ENCODE peak calls at places on chromosomes 7 and 10, in five cellular contexts. B, Q, J, O and A are unnamed samples.

GRCh38 chr10:17655567-17656146 is 11.7 kb downstream of the STAM start:
- DNase-seq in B (peak), Q (no peak), J (no peak), O (no peak), A (no peak)

GRCh38 chr10:58264780-58265179 is 2.9 kb downstream of the IPMK start:
- DNase-seq in B (no peak), Q (no peak), J (no peak), O (no peak), A (no peak)

GRCh38 chr10:71270301-71270777 is 48.7 kb upstream of the SLC29A3 start:
- DNase-seq in B (peak), Q (no peak), J (peak), O (no peak), A (peak)

GRCh38 chr7:31083205-31083801 is 31.2 kb downstream of the ADCYAP1R1 start:
- DNase-seq in B (no peak), Q (no peak), J (no peak), O (no peak), A (no peak)

GRCh38 chr7:83060218-83060617 is 102.5 kb downstream of the PCLO start:
- DNase-seq in B (no peak), Q (no peak), J (no peak), O (no peak), A (no peak)

GRCh38 chr10:48399056-48399541 is 92.6 kb downstream of the MAPK8 start:
- DNase-seq in B (peak), Q (no peak), J (no peak), O (no peak), A (no peak)

GRCh38 chr7:138842111-138842510 is 44.1 kb upstream of the ATP6V0A4 start:
- DNase-seq in B (peak), Q (no peak), J (no peak), O (no peak), A (peak)

GRCh38 chr10:43237128-43237527 is 29.7 kb downstream of the RASGEF1A start:
- DNase-seq in B (no peak), Q (no peak), J (peak), O (peak), A (no peak)

GRCh38 chr10:70786799-70787415 is 1.7 kb upstream of the TBATA start:
- DNase-seq in B (peak), Q (no peak), J (no peak), O (no peak), A (peak)

GRCh38 chr7:132162745-132163144 is 413.5 kb downstream of the PLXNA4 start:
- DNase-seq in B (no peak), Q (no peak), J (no peak), O (no peak), A (no peak)

GRCh38 chr7:91137447-91137846 is 126.8 kb upstream of the FZD1 start:
- DNase-seq in B (peak), Q (no peak), J (no peak), O (no peak), A (no peak)

GRCh38 chr10:77967611-77968022 is 41.1 kb upstream of the DLG5 start:
- DNase-seq in B (no peak), Q (no peak), J (no peak), O (no peak), A (no peak)

GRCh38 chr7:1449501-1449900 is 9.8 kb downstream of the MICALL2 start:
- DNase-seq in B (no peak), Q (no peak), J (no peak), O (no peak), A (no peak)
- H3K4me3 ChIP-seq in B (no peak), Q (no peak), J (no peak), O (no peak), A (no peak)

GRCh38 chr10:76401006-76401405 is 969.6 kb downstream of the LRMDA start:
- DNase-seq in B (peak), Q (no peak), J (no peak), O (no peak), A (no peak)

GRCh38 chr10:76399216-76399615 is 967.8 kb downstream of the LRMDA start:
- DNase-seq in B (peak), Q (no peak), J (no peak), O (no peak), A (no peak)

GRCh38 chr10:76396126-76396525 is 964.7 kb downstream of the LRMDA start:
- DNase-seq in B (peak), Q (no peak), J (no peak), O (no peak), A (no peak)

GRCh38 chr10:76397210-76397881 is 965.9 kb downstream of the LRMDA start:
- DNase-seq in B (peak), Q (peak), J (peak), O (no peak), A (peak)

DNA sequence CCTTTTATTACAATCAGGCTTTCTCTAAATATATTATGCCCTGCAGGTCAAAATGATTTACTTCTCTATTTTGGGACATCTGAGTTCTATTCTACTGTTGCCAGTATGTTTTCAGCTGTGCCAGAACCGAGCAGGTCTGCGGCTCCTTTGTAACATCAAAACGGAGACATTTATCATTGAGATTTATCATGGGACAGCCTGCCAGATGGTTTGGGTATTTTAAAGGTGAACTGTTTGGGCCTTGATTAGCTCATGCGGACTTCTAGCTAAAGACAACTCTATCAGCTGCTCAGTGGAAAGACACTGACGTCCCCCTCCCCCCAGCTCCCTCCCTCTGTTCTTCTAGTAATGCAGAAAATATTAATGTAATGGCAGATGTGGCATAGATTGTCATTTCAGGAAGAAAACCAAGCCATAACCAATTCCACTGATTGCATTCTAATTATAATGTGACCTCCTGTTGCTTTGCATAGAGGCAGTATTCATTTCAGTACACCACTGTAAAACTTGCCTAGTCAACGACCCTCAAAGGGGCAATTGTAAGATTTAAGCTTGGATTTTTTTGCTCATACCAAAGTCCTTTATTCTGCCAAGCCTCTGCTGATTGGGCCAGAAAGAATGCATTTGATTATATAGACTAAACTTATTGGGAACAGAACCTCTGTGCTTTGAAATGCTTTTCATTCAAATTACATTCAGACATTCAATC is 966.7 kb downstream of the LRMDA start:
- DNase-seq in B (peak), Q (no peak), J (no peak), O (no peak), A (no peak)
- TF ChIP-seq CTCF in B (no peak), Q (peak), J (no peak), O (no peak), A (no peak)

GRCh38 chr10:93080350-93081046 is 6.8 kb downstream of the CYP26A1 start:
- DNase-seq in B (peak), Q (peak), J (no peak), O (no peak), A (peak)
- H3K4me3 ChIP-seq in B (peak), Q (peak), J (no peak), O (no peak), A (no peak)

GRCh38 chr7:151272877-151273276 is 24.4 kb upstream of the SMARCD3 start:
- DNase-seq in B (no peak), Q (no peak), J (no peak), O (no peak), A (no peak)

GRCh38 chr7:151273646-151274375 is 25.3 kb upstream of the SMARCD3 start:
- DNase-seq in B (no peak), Q (no peak), J (no peak), O (no peak), A (no peak)

GRCh38 chr7:151274376-151274760 is 25.9 kb upstream of the SMARCD3 start:
- DNase-seq in B (no peak), Q (no peak), J (no peak), O (no peak), A (no peak)

GRCh38 chr7:151271699-151272355 is 23.3 kb upstream of the SMARCD3 start:
- DNase-seq in B (no peak), Q (no peak), J (peak), O (no peak), A (no peak)

DNA sequence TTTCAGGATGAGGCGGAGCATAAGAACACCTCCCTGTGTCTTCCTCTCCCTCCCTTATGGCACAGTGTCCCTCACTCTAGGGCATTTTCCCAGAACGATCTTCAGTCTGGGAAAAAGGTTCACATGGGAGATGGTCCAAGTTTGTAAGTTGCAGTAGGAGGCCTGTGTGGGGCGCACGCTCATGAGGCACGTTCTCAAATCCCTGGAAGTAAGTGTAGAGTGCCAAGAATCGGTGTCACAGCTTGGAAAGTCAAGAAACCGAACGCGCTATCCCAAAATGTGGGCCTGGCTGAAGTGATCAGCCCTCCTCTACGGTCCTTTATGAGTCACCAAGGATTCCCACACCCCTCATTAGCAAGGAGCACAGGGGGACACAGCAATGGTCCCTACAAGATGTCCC is 23.9 kb upstream of the SMARCD3 start:
- DNase-seq in B (no peak), Q (no peak), J (peak), O (no peak), A (no peak)
- TF ChIP-seq CTCF in B (peak), Q (peak), J (peak), O (no peak), A (no peak)

GRCh38 chr7:24406053-24406561 is 122.1 kb downstream of the NPY start:
- DNase-seq in B (peak), Q (no peak), J (no peak), O (no peak), A (no peak)
- H3K4me3 ChIP-seq in B (no peak), Q (no peak), J (no peak), O (no peak), A (no peak)

GRCh38 chr10:45000138-45000763 is 472 bp upstream of the ZNF22 start:
- DNase-seq in B (peak), Q (no peak), J (peak), O (no peak), A (peak)

GRCh38 chr10:44998146-44998631 is 2.5 kb upstream of the ZNF22 start:
- DNase-seq in B (peak), Q (no peak), J (peak), O (no peak), A (peak)

GRCh38 chr10:45003432-45004000 is 2.8 kb downstream of the ZNF22 start:
- DNase-seq in B (no peak), Q (no peak), J (no peak), O (no peak), A (no peak)

GRCh38 chr10:45001382-45002148 is 842 bp downstream of the ZNF22 start:
- DNase-seq in B (peak), Q (no peak), J (peak), O (peak), A (peak)

GRCh38 chr10:45000764-45001381 is at the start of gene ZNF22:
- DNase-seq in B (peak), Q (no peak), J (peak), O (peak), A (peak)
- TF ChIP-seq CTCF in B (no peak), Q (peak), J (peak), O (peak), A (no peak)

DNA sequence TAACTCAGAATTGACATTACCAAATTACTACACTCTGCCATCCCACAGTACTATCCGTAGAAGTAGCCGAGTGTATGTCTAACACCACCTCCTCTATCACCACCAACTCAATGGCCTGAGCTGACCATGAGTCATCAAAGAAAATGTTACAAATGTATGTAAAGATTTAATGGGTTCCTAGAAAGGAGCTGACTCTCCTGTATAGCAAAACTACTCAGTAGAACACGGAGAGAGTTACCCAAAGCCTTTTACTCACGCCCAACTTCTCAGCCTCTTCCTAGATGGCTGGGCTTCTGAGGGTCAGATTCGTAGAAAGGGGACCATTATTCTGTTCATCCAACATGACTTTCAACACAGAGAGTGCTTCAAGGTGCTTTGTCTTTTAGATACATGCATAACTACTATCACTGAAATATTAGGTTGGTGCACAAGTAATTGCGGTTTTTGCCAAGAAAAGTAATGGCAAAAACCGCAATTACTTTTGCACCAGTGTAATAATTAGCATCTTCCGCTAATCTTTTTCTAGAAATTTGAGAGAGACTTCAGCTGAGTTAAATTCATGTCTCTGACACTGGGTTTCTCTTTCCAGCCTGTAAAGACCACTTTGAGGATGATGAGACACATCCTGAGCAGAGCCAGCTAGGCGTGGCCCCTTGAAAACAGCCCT is 24.0 kb upstream of the NANOS1 start:
- DNase-seq in B (peak), Q (no peak), J (no peak), O (no peak), A (peak)
- H3K4me3 ChIP-seq in B (no peak), Q (no peak), J (no peak), O (no peak), A (no peak)